ENCODE peak calls at places on chromosomes 4 and X, in four cellular contexts. One of them, this sample, is unnamed.

GRCh38 chrX:110004210-110004609 is 1.3 kb downstream of the TMEM164 start:
- DNase-seq in midbrain: no peak
- DNase-seq in stimulated activated CD4-positive, alpha-beta T cell treated with anti-CD3 and anti-CD28 coated beads, Interleukin-12 subunit alpha, Interleukin-12 subunit beta, amount 100 ng/mL, for 4 hours: no peak
- DNase-seq in HFFc6: no peak
- DNase-seq in this sample: no peak

GRCh38 chr4:31442236-31442635 is 722.1 kb downstream of the PCDH7 start:
- DNase-seq in midbrain: no peak
- DNase-seq in stimulated activated CD4-positive, alpha-beta T cell treated with anti-CD3 and anti-CD28 coated beads, Interleukin-12 subunit alpha, Interleukin-12 subunit beta, amount 100 ng/mL, for 4 hours: no peak
- DNase-seq in HFFc6: no peak
- DNase-seq in this sample: no peak

GRCh38 chrX:7283741-7284140 is 135.8 kb upstream of the PUDP start:
- DNase-seq in midbrain: no peak
- DNase-seq in stimulated activated CD4-positive, alpha-beta T cell treated with anti-CD3 and anti-CD28 coated beads, Interleukin-12 subunit alpha, Interleukin-12 subunit beta, amount 100 ng/mL, for 4 hours: no peak
- DNase-seq in HFFc6: no peak
- DNase-seq in this sample: no peak

GRCh38 chr4:78070731-78071282 is 13.7 kb downstream of the FRAS1 start:
- DNase-seq in midbrain: no peak
- DNase-seq in stimulated activated CD4-positive, alpha-beta T cell treated with anti-CD3 and anti-CD28 coated beads, Interleukin-12 subunit alpha, Interleukin-12 subunit beta, amount 100 ng/mL, for 4 hours: no peak
- DNase-seq in HFFc6: no peak
- DNase-seq in this sample: no peak

GRCh38 chr4:87092389-87093141 is 127.9 kb downstream of the KLHL8 start:
- DNase-seq in midbrain: no peak
- DNase-seq in stimulated activated CD4-positive, alpha-beta T cell treated with anti-CD3 and anti-CD28 coated beads, Interleukin-12 subunit alpha, Interleukin-12 subunit beta, amount 100 ng/mL, for 4 hours: no peak
- DNase-seq in HFFc6: peak; percentile 89
- DNase-seq in this sample: peak; percentile 28

GRCh38 chrX:63664741-63665140 is 120.3 kb downstream of the ARHGEF9 start:
- DNase-seq in midbrain: no peak
- DNase-seq in stimulated activated CD4-positive, alpha-beta T cell treated with anti-CD3 and anti-CD28 coated beads, Interleukin-12 subunit alpha, Interleukin-12 subunit beta, amount 100 ng/mL, for 4 hours: no peak
- DNase-seq in HFFc6: no peak
- DNase-seq in this sample: no peak

GRCh38 chr4:184163813-184164212 is 53.9 kb downstream of the ENPP6 start:
- DNase-seq in midbrain: peak; percentile 59
- DNase-seq in stimulated activated CD4-positive, alpha-beta T cell treated with anti-CD3 and anti-CD28 coated beads, Interleukin-12 subunit alpha, Interleukin-12 subunit beta, amount 100 ng/mL, for 4 hours: peak; percentile 4
- DNase-seq in HFFc6: peak; percentile 3
- DNase-seq in this sample: peak; percentile 28

GRCh38 chrX:69396916-69397315 is 107.2 kb upstream of the NALF2 start:
- DNase-seq in midbrain: no peak
- DNase-seq in stimulated activated CD4-positive, alpha-beta T cell treated with anti-CD3 and anti-CD28 coated beads, Interleukin-12 subunit alpha, Interleukin-12 subunit beta, amount 100 ng/mL, for 4 hours: no peak
- DNase-seq in HFFc6: no peak
- DNase-seq in this sample: no peak

GRCh38 chrX:102765794-102766193 is 45.3 kb downstream of the GPRASP3 start:
- DNase-seq in midbrain: no peak
- DNase-seq in stimulated activated CD4-positive, alpha-beta T cell treated with anti-CD3 and anti-CD28 coated beads, Interleukin-12 subunit alpha, Interleukin-12 subunit beta, amount 100 ng/mL, for 4 hours: no peak
- DNase-seq in HFFc6: peak; percentile 69
- DNase-seq in this sample: no peak

GRCh38 chr4:72067051-72067450 is 35.3 kb downstream of the NPFFR2 start:
- DNase-seq in midbrain: no peak
- DNase-seq in stimulated activated CD4-positive, alpha-beta T cell treated with anti-CD3 and anti-CD28 coated beads, Interleukin-12 subunit alpha, Interleukin-12 subunit beta, amount 100 ng/mL, for 4 hours: no peak
- DNase-seq in HFFc6: no peak
- DNase-seq in this sample: no peak

GRCh38 chr4:80266267-80266901 is at the start of gene FGF5:
- DNase-seq in midbrain: no peak
- DNase-seq in stimulated activated CD4-positive, alpha-beta T cell treated with anti-CD3 and anti-CD28 coated beads, Interleukin-12 subunit alpha, Interleukin-12 subunit beta, amount 100 ng/mL, for 4 hours: no peak
- DNase-seq in HFFc6: peak; percentile 98
- DNase-seq in this sample: peak; percentile 89

GRCh38 chr4:84690481-84690880 is 107.6 kb downstream of the CDS1 start:
- DNase-seq in midbrain: no peak
- DNase-seq in stimulated activated CD4-positive, alpha-beta T cell treated with anti-CD3 and anti-CD28 coated beads, Interleukin-12 subunit alpha, Interleukin-12 subunit beta, amount 100 ng/mL, for 4 hours: no peak
- DNase-seq in HFFc6: no peak
- DNase-seq in this sample: no peak

GRCh38 chrX:13808293-13808692 is 8.6 kb downstream of the GPM6B start:
- DNase-seq in midbrain: no peak
- DNase-seq in stimulated activated CD4-positive, alpha-beta T cell treated with anti-CD3 and anti-CD28 coated beads, Interleukin-12 subunit alpha, Interleukin-12 subunit beta, amount 100 ng/mL, for 4 hours: no peak
- DNase-seq in HFFc6: no peak
- DNase-seq in this sample: no peak

GRCh38 chrX:54246866-54247265 is 63.8 kb upstream of the FAM120C start:
- DNase-seq in midbrain: no peak
- DNase-seq in stimulated activated CD4-positive, alpha-beta T cell treated with anti-CD3 and anti-CD28 coated beads, Interleukin-12 subunit alpha, Interleukin-12 subunit beta, amount 100 ng/mL, for 4 hours: no peak
- DNase-seq in HFFc6: no peak
- DNase-seq in this sample: no peak